ENCODE peak calls at places on chromosomes 16 and 17, in six cellular contexts. U is BE2C, X is A673, O is colonic mucosa, T is small intestine, B is MM.1S. S is an unnamed sample. For H3K36me3, the result is how much of the 10 kb centered on the place peaks cover.

GRCh38 chr17:60067871-60068270 is 10.8 kb downstream of the HEATR6 start:
- DNase-seq in U (no peak), X (no peak), O (no peak), T (no peak), B (no peak), S (no peak)

GRCh38 chr16:4801051-4801961 is 1.1 kb downstream of the ROGDI start:
- DNase-seq in U (no peak), X (no peak), O (no peak), T (peak), B (no peak), S (no peak)

GRCh38 chr16:10385725-10386516 is at the start of gene ATF7IP2:
- DNase-seq in U (peak), X (peak), O (peak), T (peak), B (peak), S (peak)

GRCh38 chr17:43839670-43840101 is 6.7 kb upstream of the MPP3 start:
- DNase-seq in U (peak), X (no peak), O (peak), T (peak), B (no peak), S (no peak)

GRCh38 chr17:51118330-51119195 is 2.1 kb downstream of the SPAG9 start:
- DNase-seq in U (peak), X (no peak), O (peak), T (peak), B (no peak), S (peak)

GRCh38 chr16:67277999-67278772 is 1.1 kb upstream of the PLEKHG4 start:
- DNase-seq in U (no peak), X (no peak), O (peak), T (peak), B (peak), S (peak)

GRCh38 chr16:10085078-10085798 is 97.0 kb downstream of the GRIN2A start:
- DNase-seq in U (no peak), X (no peak), O (no peak), T (no peak), B (no peak), S (no peak)

GRCh38 chr16:73365010-73365409 is 317.1 kb upstream of the ZFHX3 start:
- DNase-seq in U (peak), X (peak), O (no peak), T (peak), B (no peak), S (peak)

GRCh38 chr17:78058001-78058400 is 70.6 kb downstream of the TMC6 start:
- DNase-seq in U (no peak), X (no peak), O (no peak), T (peak), B (no peak), S (peak)

GRCh38 chr16:73154063-73154870 is 106.3 kb upstream of the ZFHX3 start:
- DNase-seq in U (no peak), X (no peak), O (no peak), T (no peak), B (no peak), S (no peak)

GRCh38 chr16:2002406-2003230 is 7.0 kb downstream of the ZNF598 start:
- DNase-seq in U (peak), X (no peak), O (no peak), T (no peak), B (no peak), S (no peak)
- H3K36me3 ChIP-seq in U (half or more), X (half or more), O (under half), T (under half), B (under half), S (under half)

GRCh38 chr17:8611135-8611534 is 19.4 kb downstream of the MYH10 start:
- DNase-seq in U (no peak), X (no peak), O (no peak), T (no peak), B (no peak), S (no peak)
- H3K4me3 ChIP-seq in U (no peak), X (no peak), O (no peak), T (no peak), B (no peak), S (no peak)

DNA sequence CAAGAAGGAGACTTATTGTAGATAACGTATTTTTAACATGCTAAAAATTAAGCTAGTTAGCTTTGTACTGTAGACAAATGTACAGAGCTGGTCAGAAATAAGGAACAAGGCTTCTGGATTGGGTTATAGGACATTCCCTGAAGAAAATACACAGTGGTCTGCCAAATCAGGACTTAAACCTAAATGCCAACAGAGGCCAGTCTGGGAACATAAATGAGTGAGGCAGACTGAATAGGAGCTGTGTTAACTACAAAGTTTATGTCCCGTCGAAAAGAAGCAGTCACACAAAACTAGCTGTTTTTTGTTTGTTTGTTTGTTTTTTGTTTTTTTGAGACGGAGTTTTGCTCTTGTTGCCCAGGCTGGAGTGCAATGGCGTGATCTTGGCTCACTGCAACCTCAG is 120.4 kb upstream of the C17orf78 start:
- DNase-seq in U (no peak), X (no peak), O (no peak), T (no peak), B (no peak), S (no peak)
- H3K36me3 ChIP-seq in U (half or more), X (under half), O (under half), T (under half), B (under half), S (under half)

GRCh38 chr16:49637511-49637910 is 218.4 kb downstream of the ZNF423 start:
- DNase-seq in U (no peak), X (no peak), O (no peak), T (no peak), B (no peak), S (no peak)
- H3K4me3 ChIP-seq in U (no peak), X (no peak), O (no peak), T (no peak), B (no peak), S (no peak)

S was measured in hepatocyte.